ENCODE peak calls at places on chromosomes 7 and 10, in four cellular contexts. F is endodermal cell, Y is fibroblast of lung, S is IMR-90. D is an unnamed sample.

GRCh38 chr7:29005829-29006228 is 47.7 kb upstream of the TRIL start:
- DNase-seq in S (peak), Y (peak), F (no peak), D (no peak)

GRCh38 chr10:124621637-124622036 is 122.5 kb downstream of the FAM53B start:
- DNase-seq in Y (no peak), F (no peak), S (no peak), D (no peak)

GRCh38 chr7:45239486-45239885 is 81.9 kb downstream of the RAMP3 start:
- DNase-seq in F (no peak), Y (peak), S (peak), D (no peak)

GRCh38 chr10:42975005-42975493 is 101.8 kb upstream of the RET start:
- DNase-seq in Y (no peak), F (peak), S (no peak), D (peak)

GRCh38 chr10:91210435-91210834 is 10.0 kb upstream of the PCGF5 start:
- DNase-seq in F (no peak), Y (no peak), S (no peak), D (no peak)

GRCh38 chr7:96277921-96278320 is 44.0 kb downstream of the SLC25A13 start:
- DNase-seq in S (no peak), F (no peak), Y (no peak), D (no peak)

GRCh38 chr7:151798851-151799428 is 78.0 kb downstream of the PRKAG2 start:
- DNase-seq in S (no peak), F (no peak), Y (no peak), D (no peak)

GRCh38 chr7:120858299-120858636 is 324 bp upstream of the TSPAN12 start:
- DNase-seq in F (no peak), Y (no peak), S (no peak), D (no peak)

GRCh38 chr7:88141479-88141878 is 78.4 kb downstream of the SRI start:
- DNase-seq in F (no peak), Y (no peak), S (no peak), D (no peak)

GRCh38 chr7:51824050-51824449 is 507.4 kb upstream of the COBL start:
- DNase-seq in F (no peak), S (no peak), Y (no peak), D (no peak)

GRCh38 chr7:30596043-30596641 is 1.5 kb downstream of the GARS1 start:
- DNase-seq in Y (peak), S (peak), F (no peak), D (no peak)

GRCh38 chr7:142602756-142603155 is 146.5 kb upstream of the PRSS1 start:
- DNase-seq in F (no peak), Y (peak), S (no peak), D (no peak)

GRCh38 chr7:130987092-130987491 is 253.1 kb upstream of the KLF14 start:
- DNase-seq in F (no peak), Y (peak), S (no peak), D (no peak)

GRCh38 chr7:69277361-69277760 is 320.9 kb upstream of the AUTS2 start:
- DNase-seq in F (no peak), Y (no peak), S (no peak), D (no peak)

DNA sequence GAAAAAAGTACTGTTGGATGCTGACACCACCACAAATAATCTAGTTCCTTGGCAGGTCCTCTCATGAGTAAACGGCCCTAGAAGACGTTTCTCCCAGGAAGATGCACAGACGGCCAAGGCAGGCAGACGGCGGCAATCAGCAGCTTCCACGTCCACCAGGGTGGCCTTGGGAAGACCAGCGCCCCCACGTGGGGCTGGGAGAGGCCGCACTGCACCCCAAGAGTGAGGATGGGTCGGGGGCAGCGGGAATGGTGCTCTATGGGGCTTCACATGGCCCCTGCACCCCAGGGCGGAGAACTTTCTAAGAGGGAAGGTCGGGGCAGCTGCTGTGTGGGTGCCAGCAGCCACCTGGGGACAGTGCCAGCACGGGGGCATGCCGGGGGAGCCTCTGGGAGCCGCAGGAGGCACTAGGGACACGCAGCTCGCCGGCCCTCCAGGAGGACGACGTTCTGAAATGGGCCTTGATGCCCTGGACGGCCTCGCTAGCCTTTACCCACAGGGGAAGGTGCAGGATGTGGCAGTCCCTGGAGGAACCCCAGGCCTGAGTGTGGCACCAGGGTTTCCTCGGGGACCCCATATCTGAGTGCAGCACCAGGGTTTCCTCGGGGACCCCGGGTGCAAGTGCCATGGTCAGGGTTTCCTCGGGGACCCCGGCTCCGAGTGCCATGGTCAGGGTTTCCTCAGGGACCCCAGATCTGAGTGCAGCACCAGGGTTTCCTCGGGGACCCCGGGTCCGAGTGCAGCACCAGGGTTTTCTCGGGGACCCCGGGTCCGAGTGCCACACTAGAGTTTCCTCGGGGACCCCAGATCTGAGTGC is 539.9 kb downstream of the DNAJB6 start:
- DNase-seq in F (no peak), S (no peak), Y (no peak), D (no peak)
- TF ChIP-seq CTCF in F (peak), S (no peak), Y (no peak), D (no peak)

GRCh38 chr7:43589728-43590127 is 6.8 kb downstream of the STK17A start:
- DNase-seq in Y (no peak), F (no peak), S (no peak), D (no peak)
- TF ChIP-seq CTCF in Y (no peak), F (no peak), S (no peak), D (no peak)

DNA sequence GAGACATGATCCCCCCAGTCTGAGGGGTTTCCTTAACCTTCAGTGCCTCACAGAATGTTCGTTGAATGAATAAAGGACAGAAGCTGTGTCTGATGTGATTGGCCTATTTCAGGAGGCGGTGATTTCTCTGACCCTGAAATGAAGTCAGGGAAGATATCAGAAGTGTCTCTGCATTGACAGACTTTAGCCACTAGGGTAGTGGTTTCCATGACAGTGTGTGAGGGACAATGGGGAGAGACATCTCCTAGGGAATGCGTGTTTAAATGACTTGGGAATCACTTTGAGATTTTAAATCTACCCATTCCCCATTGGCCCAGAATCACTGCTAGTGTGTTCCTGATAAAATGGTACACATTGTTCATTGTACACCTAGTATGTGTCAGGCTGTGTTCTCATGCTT is 132.0 kb downstream of the CFAP58 start:
- DNase-seq in S (no peak), F (no peak), Y (no peak), D (no peak)
- TF ChIP-seq CTCF in S (no peak), F (peak), Y (no peak), D (no peak)

GRCh38 chr7:136868496-136869005 is at the start of gene CHRM2:
- DNase-seq in S (peak), F (peak), Y (peak), D (peak)
- TF ChIP-seq CTCF in S (no peak), F (no peak), Y (no peak), D (no peak)

GRCh38 chr10:70672165-70672992 is at the start of gene ADAMTS14:
- DNase-seq in Y (peak), F (peak), S (no peak), D (no peak)
- TF ChIP-seq CTCF in Y (no peak), F (no peak), S (no peak), D (no peak)

GRCh38 chr10:86971146-86971991 is 3.1 kb downstream of the ADIRF start:
- DNase-seq in F (peak), Y (peak), S (peak), D (peak)
- TF ChIP-seq CTCF in F (peak), Y (no peak), S (no peak), D (no peak)

GRCh38 chr10:117991701-117992100 is 55.0 kb downstream of the RAB11FIP2 start:
- DNase-seq in F (no peak), Y (no peak), S (no peak), D (no peak)

GRCh38 chr10:117993166-117993565 is 53.6 kb downstream of the RAB11FIP2 start:
- DNase-seq in S (no peak), Y (no peak), F (no peak), D (no peak)

GRCh38 chr10:117994771-117995170 is 52.0 kb downstream of the RAB11FIP2 start:
- DNase-seq in Y (no peak), S (no peak), F (no peak), D (no peak)

GRCh38 chr10:117997673-117998072 is 49.1 kb downstream of the RAB11FIP2 start:
- DNase-seq in Y (no peak), F (no peak), S (no peak), D (no peak)

GRCh38 chr10:117996709-117997108 is 50.0 kb downstream of the RAB11FIP2 start:
- DNase-seq in S (no peak), F (no peak), Y (no peak), D (no peak)
- TF ChIP-seq CTCF in S (no peak), F (no peak), Y (no peak), D (no peak)

GRCh38 chr10:112738586-112739218 is 211.3 kb upstream of the TCF7L2 start:
- DNase-seq in S (peak), Y (peak), F (no peak), D (no peak)

GRCh38 chr10:112732277-112732891 is 217.7 kb upstream of the TCF7L2 start:
- DNase-seq in F (no peak), Y (peak), S (no peak), D (no peak)

GRCh38 chr10:112739219-112739969 is 210.7 kb upstream of the TCF7L2 start:
- DNase-seq in S (no peak), Y (no peak), F (no peak), D (no peak)

GRCh38 chr10:112735041-112735690 is 214.9 kb upstream of the TCF7L2 start:
- DNase-seq in S (no peak), F (no peak), Y (no peak), D (no peak)
- TF ChIP-seq CTCF in S (no peak), F (no peak), Y (no peak), D (no peak)

GRCh38 chr7:155804897-155805825 is 7.1 kb downstream of the SHH start:
- DNase-seq in S (peak), F (peak), Y (peak), D (peak)
- TF ChIP-seq CTCF in S (peak), F (peak), Y (peak), D (peak)

GRCh38 chr10:5012595-5012994 is 8.9 kb upstream of the AKR1C2 start:
- DNase-seq in F (no peak), Y (no peak), S (no peak), D (no peak)

GRCh38 chr10:5018150-5018549 is 14.5 kb upstream of the AKR1C2 start:
- DNase-seq in F (no peak), Y (no peak), S (no peak), D (no peak)

GRCh38 chr10:5013385-5013784 is 9.7 kb upstream of the AKR1C2 start:
- DNase-seq in Y (no peak), F (no peak), S (no peak), D (no peak)

DNA sequence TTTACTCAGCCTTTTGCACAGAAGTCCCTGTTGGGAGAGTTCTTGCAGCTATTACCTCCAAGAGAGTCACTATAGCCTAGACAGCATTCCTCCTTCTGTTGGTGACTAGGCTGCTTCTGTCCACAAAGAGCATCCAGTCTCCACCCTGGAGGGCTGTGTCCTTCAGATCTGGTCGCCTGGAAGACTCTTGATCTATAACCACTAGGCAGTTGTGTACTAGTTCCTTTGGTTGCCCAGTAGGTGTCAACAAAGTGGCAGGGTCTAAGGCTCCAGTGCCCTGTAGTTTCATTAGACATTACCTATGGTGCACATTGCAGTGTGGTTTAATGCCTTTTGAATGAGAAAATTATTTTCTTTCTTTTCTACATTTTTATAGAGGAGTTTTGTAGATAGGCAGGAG is 11.3 kb upstream of the AKR1C2 start:
- DNase-seq in F (no peak), Y (no peak), S (no peak), D (no peak)
- TF ChIP-seq CTCF in F (peak), Y (no peak), S (no peak), D (no peak)